ENCODE peak calls at places on chromosomes 4 and X, in six cellular contexts. H is K562, S is SK-N-SH, G is HepG2, N is HCT116, D is GM12878. X is an unnamed sample.

GRCh38 chrX:109352121-109352556 is 129.7 kb downstream of the GUCY2F start:
- DNase-seq in H (no peak), S (no peak), G (no peak), N (no peak), D (no peak), X (no peak)

GRCh38 chrX:28303486-28303885 is 283.8 kb upstream of the IL1RAPL1 start:
- DNase-seq in H (no peak), S (no peak), G (no peak), N (no peak), D (no peak), X (no peak)

GRCh38 chr4:25011135-25011866 is 19.4 kb downstream of the LGI2 start:
- DNase-seq in H (no peak), S (no peak), G (no peak), N (no peak), D (no peak), X (no peak)

GRCh38 chr4:156158747-156159146 is 205.1 kb upstream of the CTSO start:
- DNase-seq in H (no peak), S (no peak), G (no peak), N (no peak), D (no peak), X (no peak)

GRCh38 chr4:185915271-185915670 is 103.3 kb upstream of the SORBS2 start:
- DNase-seq in H (no peak), S (no peak), G (no peak), N (no peak), D (no peak), X (no peak)

GRCh38 chr4:101871962-101872676 is 81.6 kb downstream of the BANK1 start:
- DNase-seq in H (no peak), S (no peak), G (no peak), N (no peak), D (no peak), X (no peak)

GRCh38 chr4:186676531-186677158 is 47.0 kb downstream of the FAT1 start:
- DNase-seq in H (no peak), S (no peak), G (no peak), N (no peak), D (no peak), X (no peak)

GRCh38 chr4:6019316-6020263 is 1.4 kb upstream of the C4orf50 start:
- DNase-seq in H (peak), S (peak), G (peak), N (peak), D (no peak), X (peak)

GRCh38 chr4:105586638-105587328 is 34.4 kb downstream of the ARHGEF38 start:
- DNase-seq in H (no peak), S (no peak), G (no peak), N (no peak), D (no peak), X (no peak)

GRCh38 chrX:9747644-9748043 is 18.0 kb downstream of the GPR143 start:
- DNase-seq in H (no peak), S (no peak), G (no peak), N (no peak), D (no peak), X (no peak)

GRCh38 chrX:63713510-63713909 is 71.5 kb downstream of the ARHGEF9 start:
- DNase-seq in H (no peak), S (no peak), G (no peak), N (no peak), D (no peak), X (no peak)

GRCh38 chrX:581066-581465 is 49.5 kb upstream of the SHOX start:
- DNase-seq in H (no peak), S (no peak), G (no peak), N (no peak), D (no peak), X (no peak)
- TF ChIP-seq JUND in H (no peak), S (no peak), G (no peak), N (no peak), D (no peak), X (no peak)

GRCh38 chr4:11566440-11567022 is 137.8 kb upstream of the HS3ST1 start:
- DNase-seq in H (no peak), S (no peak), G (no peak), N (no peak), D (no peak), X (no peak)
- TF ChIP-seq JUND in H (no peak), S (no peak), G (no peak), N (no peak), D (no peak), X (no peak)

DNA sequence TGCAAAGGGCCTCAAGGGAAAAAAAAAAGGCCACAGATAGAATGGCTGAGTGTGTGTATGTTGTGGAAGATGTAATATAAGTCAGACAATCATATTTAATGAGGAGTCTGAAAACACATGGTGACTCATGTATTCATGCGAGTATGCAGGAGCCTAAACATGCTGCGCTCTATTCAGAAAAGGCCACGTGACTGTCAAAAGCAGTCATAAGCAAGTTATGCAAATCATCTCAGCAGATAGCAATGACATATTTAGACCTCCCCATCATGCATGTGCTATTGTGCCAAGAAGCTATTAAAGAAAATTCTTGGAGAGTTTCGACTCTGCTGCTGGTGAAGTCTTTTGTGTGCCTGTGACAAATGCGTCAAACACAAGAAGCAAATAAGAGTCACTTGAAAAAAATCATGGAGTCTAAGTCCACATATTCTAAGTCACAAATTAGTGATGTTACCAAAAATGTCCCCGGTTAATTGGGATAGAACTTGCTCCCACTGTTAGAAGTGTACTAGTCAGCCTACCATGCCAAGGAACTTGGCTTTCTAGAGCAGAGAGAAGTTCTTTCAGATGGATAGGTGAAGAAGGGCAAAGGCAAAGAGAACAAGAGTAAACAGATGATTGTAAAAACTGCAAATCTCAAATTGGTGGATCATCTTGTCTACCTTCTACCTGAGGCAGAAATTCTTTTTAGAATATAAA is 5.0 kb downstream of the LNX1 start:
- DNase-seq in H (no peak), S (no peak), G (no peak), N (no peak), D (no peak), X (no peak)
- TF ChIP-seq JUND in H (no peak), S (peak), G (no peak), N (no peak), D (no peak), X (no peak)

DNA sequence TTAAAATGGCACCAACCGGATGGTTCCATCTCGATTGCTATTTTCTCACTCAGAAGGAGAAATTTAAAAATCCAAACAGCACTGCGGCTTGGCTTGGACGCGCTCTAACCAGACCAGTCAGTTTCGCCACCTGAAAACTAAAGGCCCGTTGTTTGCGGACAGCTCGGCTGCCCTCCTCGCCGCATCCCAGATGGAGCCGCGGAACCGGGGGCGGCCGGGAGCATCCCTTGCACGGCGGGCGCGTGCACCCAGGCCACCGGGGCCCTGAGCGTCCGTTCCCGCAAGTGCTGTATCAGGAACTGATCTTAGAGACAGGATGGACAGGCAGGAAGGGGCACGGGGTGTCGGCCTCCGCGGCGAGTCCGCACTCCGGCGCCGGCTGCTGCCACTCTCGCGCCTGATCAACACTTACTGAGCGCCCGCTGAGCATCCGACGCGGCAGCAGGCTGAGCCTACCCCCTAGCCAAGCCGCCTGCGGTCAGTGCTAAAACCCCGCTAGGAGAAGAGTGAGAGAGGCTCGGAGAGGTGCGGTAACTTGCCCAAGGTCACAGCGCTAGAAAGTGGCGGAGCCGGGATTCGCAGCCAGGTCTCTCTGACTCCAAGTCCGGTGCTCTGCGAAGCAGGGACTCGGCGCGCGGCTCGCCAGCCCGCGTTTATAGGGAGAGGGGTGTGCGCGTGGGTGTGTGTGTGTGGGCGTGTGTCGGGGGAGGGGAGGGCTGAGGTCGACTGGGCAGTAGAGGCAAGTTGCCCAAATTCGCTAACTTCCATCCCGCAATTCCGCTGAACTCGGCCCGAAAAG is at the start of gene CITED1:
- DNase-seq in H (no peak), S (peak), G (no peak), N (no peak), D (no peak), X (no peak)
- TF ChIP-seq JUND in H (no peak), S (no peak), G (no peak), N (no peak), D (no peak), X (no peak)

X was measured in T47D.